ENCODE peak calls at places on chromosomes 5 and 9, in nine cellular contexts. One of them, this sample, is unnamed.

GRCh38 chr9:110047955-110048472 is 159.9 kb downstream of the C9orf152 start:
- DNase-seq in neural progenitor cell: peak; percentile 72
- DNase-seq in PC-3: no peak
- DNase-seq in effector memory CD4-positive, alpha-beta T cell: no peak
- DNase-seq in neuronal stem cell: no peak
- DNase-seq in transverse colon: no peak
- DNase-seq in PC-9: no peak
- DNase-seq in SJSA1: peak; percentile 39
- DNase-seq in CD8-positive, alpha-beta memory T cell: peak; percentile 5
- DNase-seq in this sample: peak; percentile 61

GRCh38 chr5:27015758-27016157 is 22.6 kb downstream of the CDH9 start:
- DNase-seq in transverse colon: no peak
- DNase-seq in neural progenitor cell: no peak
- DNase-seq in SJSA1: no peak
- DNase-seq in effector memory CD4-positive, alpha-beta T cell: no peak
- DNase-seq in neuronal stem cell: no peak
- DNase-seq in PC-3: peak; percentile 47
- DNase-seq in CD8-positive, alpha-beta memory T cell: no peak
- DNase-seq in PC-9: no peak
- DNase-seq in this sample: no peak

GRCh38 chr5:76367623-76368366 is 35.3 kb upstream of the IQGAP2 start:
- DNase-seq in transverse colon: no peak
- DNase-seq in neural progenitor cell: peak; percentile 19
- DNase-seq in effector memory CD4-positive, alpha-beta T cell: no peak
- DNase-seq in SJSA1: no peak
- DNase-seq in PC-3: peak; percentile 17
- DNase-seq in CD8-positive, alpha-beta memory T cell: no peak
- DNase-seq in neuronal stem cell: no peak
- DNase-seq in PC-9: peak; percentile 69
- DNase-seq in this sample: no peak

GRCh38 chr5:116778015-116778414 is 203.4 kb upstream of the SEMA6A start:
- DNase-seq in CD8-positive, alpha-beta memory T cell: no peak
- DNase-seq in effector memory CD4-positive, alpha-beta T cell: no peak
- DNase-seq in SJSA1: no peak
- DNase-seq in neural progenitor cell: peak; percentile 39
- DNase-seq in neuronal stem cell: no peak
- DNase-seq in transverse colon: no peak
- DNase-seq in PC-3: no peak
- DNase-seq in PC-9: no peak
- DNase-seq in this sample: no peak

GRCh38 chr5:116361979-116362577 is 212.5 kb downstream of the SEMA6A start:
- DNase-seq in neuronal stem cell: no peak
- DNase-seq in effector memory CD4-positive, alpha-beta T cell: no peak
- DNase-seq in SJSA1: no peak
- DNase-seq in CD8-positive, alpha-beta memory T cell: no peak
- DNase-seq in transverse colon: no peak
- DNase-seq in PC-9: no peak
- DNase-seq in neural progenitor cell: no peak
- DNase-seq in PC-3: no peak
- DNase-seq in this sample: no peak

GRCh38 chr9:89790542-89791109 is 185.8 kb downstream of the GADD45G start:
- DNase-seq in neural progenitor cell: no peak
- DNase-seq in effector memory CD4-positive, alpha-beta T cell: no peak
- DNase-seq in PC-9: no peak
- DNase-seq in transverse colon: no peak
- DNase-seq in SJSA1: no peak
- DNase-seq in PC-3: no peak
- DNase-seq in CD8-positive, alpha-beta memory T cell: no peak
- DNase-seq in neuronal stem cell: no peak
- DNase-seq in this sample: no peak

GRCh38 chr5:93381057-93381456 is 200.0 kb downstream of the NR2F1-AS1 start:
- DNase-seq in SJSA1: peak; percentile 23
- DNase-seq in neural progenitor cell: no peak
- DNase-seq in PC-3: peak; percentile 15
- DNase-seq in CD8-positive, alpha-beta memory T cell: no peak
- DNase-seq in effector memory CD4-positive, alpha-beta T cell: no peak
- DNase-seq in neuronal stem cell: no peak
- DNase-seq in transverse colon: no peak
- DNase-seq in PC-9: no peak
- DNase-seq in this sample: no peak

GRCh38 chr9:79395691-79396558 is 175.8 kb upstream of the TLE4 start:
- DNase-seq in PC-3: no peak
- DNase-seq in CD8-positive, alpha-beta memory T cell: no peak
- DNase-seq in PC-9: no peak
- DNase-seq in SJSA1: no peak
- DNase-seq in neuronal stem cell: no peak
- DNase-seq in transverse colon: no peak
- DNase-seq in neural progenitor cell: peak; percentile 30
- DNase-seq in effector memory CD4-positive, alpha-beta T cell: no peak
- DNase-seq in this sample: no peak

GRCh38 chr5:167699434-167699833 is 592.0 kb upstream of the WWC1 start:
- DNase-seq in neural progenitor cell: peak; percentile 83
- DNase-seq in CD8-positive, alpha-beta memory T cell: no peak
- DNase-seq in neuronal stem cell: peak; percentile 67
- DNase-seq in SJSA1: peak; percentile 99
- DNase-seq in transverse colon: no peak
- DNase-seq in PC-3: peak; percentile 94
- DNase-seq in effector memory CD4-positive, alpha-beta T cell: no peak
- DNase-seq in PC-9: peak; percentile 100
- DNase-seq in this sample: no peak

GRCh38 chr9:121827251-121827967 is 176.0 kb downstream of the DAB2IP start:
- DNase-seq in transverse colon: no peak
- DNase-seq in SJSA1: no peak
- DNase-seq in neural progenitor cell: peak; percentile 1
- DNase-seq in CD8-positive, alpha-beta memory T cell: no peak
- DNase-seq in effector memory CD4-positive, alpha-beta T cell: no peak
- DNase-seq in PC-9: no peak
- DNase-seq in neuronal stem cell: no peak
- DNase-seq in PC-3: no peak
- DNase-seq in this sample: no peak

GRCh38 chr9:124045076-124045829 is 33.7 kb downstream of the LHX2 start:
- DNase-seq in PC-3: no peak
- DNase-seq in CD8-positive, alpha-beta memory T cell: no peak
- DNase-seq in transverse colon: peak; percentile 29
- DNase-seq in PC-9: no peak
- DNase-seq in effector memory CD4-positive, alpha-beta T cell: no peak
- DNase-seq in SJSA1: no peak
- DNase-seq in neural progenitor cell: peak; percentile 62
- DNase-seq in neuronal stem cell: no peak
- DNase-seq in this sample: no peak

GRCh38 chr5:17379188-17379951 is 118.7 kb upstream of the TAF11L2 start:
- DNase-seq in effector memory CD4-positive, alpha-beta T cell: no peak
- DNase-seq in neural progenitor cell: no peak
- DNase-seq in neuronal stem cell: no peak
- DNase-seq in CD8-positive, alpha-beta memory T cell: no peak
- DNase-seq in SJSA1: peak; percentile 53
- DNase-seq in PC-9: peak; percentile 40
- DNase-seq in PC-3: peak; percentile 76
- DNase-seq in transverse colon: no peak
- DNase-seq in this sample: no peak

GRCh38 chr9:133874061-133874638 is 118.0 kb downstream of the VAV2 start:
- DNase-seq in neural progenitor cell: no peak
- DNase-seq in PC-9: peak; percentile 97
- DNase-seq in transverse colon: no peak
- DNase-seq in CD8-positive, alpha-beta memory T cell: no peak
- DNase-seq in effector memory CD4-positive, alpha-beta T cell: no peak
- DNase-seq in neuronal stem cell: no peak
- DNase-seq in SJSA1: peak; percentile 54
- DNase-seq in PC-3: peak; percentile 92
- DNase-seq in this sample: no peak

GRCh38 chr5:68225188-68225910 is 9.8 kb downstream of the PIK3R1 start:
- DNase-seq in PC-3: no peak
- DNase-seq in neural progenitor cell: no peak
- DNase-seq in CD8-positive, alpha-beta memory T cell: no peak
- DNase-seq in transverse colon: peak; percentile 69
- DNase-seq in effector memory CD4-positive, alpha-beta T cell: no peak
- DNase-seq in PC-9: peak; percentile 58
- DNase-seq in neuronal stem cell: no peak
- DNase-seq in SJSA1: no peak
- DNase-seq in this sample: no peak
- H3K27ac ChIP-seq in PC-3: no peak overlapping the region
- H3K27ac ChIP-seq in neural progenitor cell: no peak overlapping the region
- H3K27ac ChIP-seq in CD8-positive, alpha-beta memory T cell: no peak overlapping the region
- H3K27ac ChIP-seq in transverse colon: peak overlapping the region; percentile 86
- H3K27ac ChIP-seq in effector memory CD4-positive, alpha-beta T cell: no peak overlapping the region
- H3K27ac ChIP-seq in PC-9: no peak overlapping the region
- H3K27ac ChIP-seq in neuronal stem cell: no peak overlapping the region
- H3K27ac ChIP-seq in SJSA1: no peak overlapping the region
- H3K27ac ChIP-seq in this sample: no peak overlapping the region

GRCh38 chr9:96202971-96203780 is 98.8 kb downstream of the HSD17B3 start:
- DNase-seq in SJSA1: no peak
- DNase-seq in PC-3: no peak
- DNase-seq in CD8-positive, alpha-beta memory T cell: no peak
- DNase-seq in transverse colon: no peak
- DNase-seq in neural progenitor cell: no peak
- DNase-seq in PC-9: no peak
- DNase-seq in neuronal stem cell: no peak
- DNase-seq in effector memory CD4-positive, alpha-beta T cell: no peak
- DNase-seq in this sample: no peak
- H3K4me3 ChIP-seq in SJSA1: no peak overlapping the region
- H3K4me3 ChIP-seq in PC-3: no peak overlapping the region
- H3K4me3 ChIP-seq in CD8-positive, alpha-beta memory T cell: no peak overlapping the region
- H3K4me3 ChIP-seq in transverse colon: no peak overlapping the region
- H3K4me3 ChIP-seq in neural progenitor cell: no peak overlapping the region
- H3K4me3 ChIP-seq in PC-9: no peak overlapping the region
- H3K4me3 ChIP-seq in neuronal stem cell: no peak overlapping the region
- H3K4me3 ChIP-seq in effector memory CD4-positive, alpha-beta T cell: no peak overlapping the region
- H3K4me3 ChIP-seq in this sample: no peak overlapping the region

GRCh38 chr5:131630208-131630962 is 4.6 kb downstream of the RAPGEF6 start:
- DNase-seq in PC-3: peak; percentile 65
- DNase-seq in SJSA1: no peak
- DNase-seq in neural progenitor cell: no peak
- DNase-seq in effector memory CD4-positive, alpha-beta T cell: no peak
- DNase-seq in neuronal stem cell: no peak
- DNase-seq in CD8-positive, alpha-beta memory T cell: no peak
- DNase-seq in transverse colon: no peak
- DNase-seq in PC-9: no peak
- DNase-seq in this sample: no peak
- H3K27ac ChIP-seq in PC-3: peak overlapping the region; percentile 90
- H3K27ac ChIP-seq in SJSA1: no peak overlapping the region
- H3K27ac ChIP-seq in neural progenitor cell: no peak overlapping the region
- H3K27ac ChIP-seq in effector memory CD4-positive, alpha-beta T cell: no peak overlapping the region
- H3K27ac ChIP-seq in neuronal stem cell: no peak overlapping the region
- H3K27ac ChIP-seq in CD8-positive, alpha-beta memory T cell: no peak overlapping the region
- H3K27ac ChIP-seq in transverse colon: peak overlapping the region; percentile 62
- H3K27ac ChIP-seq in PC-9: no peak overlapping the region
- H3K27ac ChIP-seq in this sample: peak overlapping the region; percentile 98

GRCh38 chr9:37026085-37026935 is 7.8 kb downstream of the PAX5 start:
- DNase-seq in PC-9: no peak
- DNase-seq in SJSA1: no peak
- DNase-seq in effector memory CD4-positive, alpha-beta T cell: no peak
- DNase-seq in PC-3: no peak
- DNase-seq in transverse colon: no peak
- DNase-seq in neuronal stem cell: no peak
- DNase-seq in neural progenitor cell: peak; percentile 60
- DNase-seq in CD8-positive, alpha-beta memory T cell: no peak
- DNase-seq in this sample: peak; percentile 47
- H3K4me3 ChIP-seq in PC-9: no peak overlapping the region
- H3K4me3 ChIP-seq in SJSA1: no peak overlapping the region
- H3K4me3 ChIP-seq in effector memory CD4-positive, alpha-beta T cell: peak overlapping the region; percentile 48
- H3K4me3 ChIP-seq in PC-3: no peak overlapping the region
- H3K4me3 ChIP-seq in transverse colon: peak overlapping the region; percentile 4
- H3K4me3 ChIP-seq in neuronal stem cell: peak overlapping the region; percentile 85
- H3K4me3 ChIP-seq in neural progenitor cell: peak overlapping the region; percentile 42
- H3K4me3 ChIP-seq in CD8-positive, alpha-beta memory T cell: peak overlapping the region; percentile 31
- H3K4me3 ChIP-seq in this sample: peak overlapping the region; percentile 88

GRCh38 chr5:102738037-102738436 is 17.1 kb upstream of the PAM start:
- DNase-seq in transverse colon: no peak
- DNase-seq in PC-9: no peak
- DNase-seq in effector memory CD4-positive, alpha-beta T cell: no peak
- DNase-seq in SJSA1: no peak
- DNase-seq in neural progenitor cell: no peak
- DNase-seq in CD8-positive, alpha-beta memory T cell: no peak
- DNase-seq in neuronal stem cell: no peak
- DNase-seq in PC-3: peak; percentile 62
- DNase-seq in this sample: no peak
- H3K27ac ChIP-seq in transverse colon: no peak overlapping the region
- H3K27ac ChIP-seq in PC-9: no peak overlapping the region
- H3K27ac ChIP-seq in effector memory CD4-positive, alpha-beta T cell: no peak overlapping the region
- H3K27ac ChIP-seq in SJSA1: no peak overlapping the region
- H3K27ac ChIP-seq in neural progenitor cell: no peak overlapping the region
- H3K27ac ChIP-seq in CD8-positive, alpha-beta memory T cell: no peak overlapping the region
- H3K27ac ChIP-seq in neuronal stem cell: no peak overlapping the region
- H3K27ac ChIP-seq in PC-3: no peak overlapping the region
- H3K27ac ChIP-seq in this sample: no peak overlapping the region

GRCh38 chr5:54884195-54884536 is 101.2 kb downstream of the ESM1 start:
- DNase-seq in PC-9: no peak
- DNase-seq in neural progenitor cell: no peak
- DNase-seq in transverse colon: no peak
- DNase-seq in neuronal stem cell: no peak
- DNase-seq in CD8-positive, alpha-beta memory T cell: no peak
- DNase-seq in PC-3: no peak
- DNase-seq in effector memory CD4-positive, alpha-beta T cell: no peak
- DNase-seq in SJSA1: no peak
- DNase-seq in this sample: no peak
- H3K4me3 ChIP-seq in PC-9: no peak overlapping the region
- H3K4me3 ChIP-seq in neural progenitor cell: peak overlapping the region; percentile 66
- H3K4me3 ChIP-seq in transverse colon: peak overlapping the region; percentile 44
- H3K4me3 ChIP-seq in neuronal stem cell: no peak overlapping the region
- H3K4me3 ChIP-seq in CD8-positive, alpha-beta memory T cell: no peak overlapping the region
- H3K4me3 ChIP-seq in PC-3: no peak overlapping the region
- H3K4me3 ChIP-seq in effector memory CD4-positive, alpha-beta T cell: no peak overlapping the region
- H3K4me3 ChIP-seq in SJSA1: no peak overlapping the region
- H3K4me3 ChIP-seq in this sample: no peak overlapping the region